ENCODE peak calls at places on chromosomes 6 and 20, in four cellular contexts. I is heart left ventricle, K is fibroblast of lung, P is body of pancreas. F is an unnamed sample.

GRCh38 chr6:26217714-26218075 is 130.5 kb downstream of the HFE start:
- DNase-seq in P (no peak), K (peak; percentile 35), I (no peak), F (no peak)

GRCh38 chr6:166766769-166767168 is 139.7 kb upstream of the RPS6KA2 start:
- DNase-seq in P (no peak), I (no peak), K (no peak), F (no peak)

GRCh38 chr6:168206681-168207274 is 112.8 kb downstream of the DACT2 start:
- DNase-seq in P (peak; percentile 20), I (peak; percentile 19), K (no peak), F (peak; percentile 33)

GRCh38 chr6:134111062-134111677 is 58.7 kb upstream of the SLC2A12 start:
- DNase-seq in I (no peak), P (peak; percentile 52), K (peak; percentile 65), F (peak; percentile 37)

GRCh38 chr20:642398-643174 is 10.4 kb downstream of the SRXN1 start:
- DNase-seq in I (peak; percentile 77), P (no peak), K (no peak), F (peak; percentile 32)

GRCh38 chr6:36430351-36430750 is 12.3 kb downstream of the PXT1 start:
- DNase-seq in K (no peak), I (no peak), P (no peak), F (no peak)

GRCh38 chr6:33966536-33966935 is 162.7 kb upstream of the MLN start:
- DNase-seq in K (no peak), P (no peak), I (peak; percentile 26), F (no peak)

GRCh38 chr6:159608961-159609673 is 83.9 kb downstream of the SOD2 start:
- DNase-seq in K (peak; percentile 39), I (no peak), P (no peak), F (peak; percentile 32)

GRCh38 chr6:150667977-150668716 is 68.5 kb downstream of the PLEKHG1 start:
- DNase-seq in P (peak; percentile 93), I (peak; percentile 84), K (peak; percentile 85), F (peak; percentile 95)

GRCh38 chr6:101777646-101778045 is 384.1 kb downstream of the GRIK2 start:
- DNase-seq in P (no peak), K (no peak), I (no peak), F (no peak)

GRCh38 chr6:45351667-45352066 is 23.5 kb downstream of the RUNX2 start:
- DNase-seq in K (no peak), P (no peak), I (no peak), F (no peak)

GRCh38 chr6:113599444-113599843 is 257.7 kb upstream of the MARCKS start:
- DNase-seq in P (no peak), K (peak; percentile 26), I (no peak), F (no peak)

GRCh38 chr6:90860822-90861601 is 274.1 kb upstream of the MAP3K7 start:
- DNase-seq in P (no peak), I (no peak), K (peak; percentile 3), F (no peak)

GRCh38 chr6:121770943-121771342 is 335.5 kb downstream of the GJA1 start:
- DNase-seq in P (no peak), K (no peak), I (no peak), F (no peak)

GRCh38 chr6:4941782-4942672 is 61.8 kb downstream of the RPP40 start:
- DNase-seq in P (peak; percentile 42), K (peak; percentile 97), I (no peak), F (no peak)

GRCh38 chr20:41140226-41141133 is 3.1 kb downstream of the PLCG1 start:
- DNase-seq in K (no peak), P (no peak), I (no peak), F (no peak)
- H3K4me3 ChIP-seq in K (no peak overlapping the region), P (no peak overlapping the region), I (peak overlapping the region; percentile 24), F (no peak overlapping the region)

GRCh38 chr20:29689411-29690225 is 1567.8 kb upstream of the DEFB115 start:
- DNase-seq in K (no peak), P (peak; percentile 62), I (peak; percentile 70), F (peak; percentile 59)
- H3K4me3 ChIP-seq in K (no peak overlapping the region), P (no peak overlapping the region), I (peak overlapping the region; percentile 36), F (no peak overlapping the region)

GRCh38 chr6:156794546-156794945 is 17.4 kb downstream of the ARID1B start:
- DNase-seq in K (no peak), P (no peak), I (no peak), F (no peak)

GRCh38 chr6:156798091-156798735 is 21.0 kb downstream of the ARID1B start:
- DNase-seq in K (no peak), I (no peak), P (no peak), F (no peak)

GRCh38 chr6:156796627-156797026 is 19.4 kb downstream of the ARID1B start:
- DNase-seq in I (no peak), K (no peak), P (no peak), F (no peak)

GRCh38 chr6:156794963-156795362 is 17.8 kb downstream of the ARID1B start:
- DNase-seq in K (no peak), P (no peak), I (no peak), F (no peak)

GRCh38 chr6:156795825-156796224 is 18.6 kb downstream of the ARID1B start:
- DNase-seq in I (no peak), P (peak; percentile 24), K (no peak), F (peak; percentile 68)
- H3K4me3 ChIP-seq in I (peak overlapping the region; percentile 48), P (no peak overlapping the region), K (no peak overlapping the region), F (peak overlapping the region; percentile 0)

GRCh38 chr20:35437599-35437998 is 429 bp downstream of the GDF5 start:
- DNase-seq in K (no peak), P (no peak), I (no peak), F (no peak)

GRCh38 chr20:35433337-35433736 is 4.7 kb downstream of the GDF5 start:
- DNase-seq in P (no peak), I (no peak), K (no peak), F (no peak)

GRCh38 chr20:35432430-35432735 is 5.6 kb downstream of the GDF5 start:
- DNase-seq in P (no peak), I (no peak), K (no peak), F (no peak)

GRCh38 chr20:35434085-35435005 is 3.7 kb downstream of the GDF5 start:
- DNase-seq in I (peak; percentile 75), P (no peak), K (peak; percentile 79), F (no peak)

DNA sequence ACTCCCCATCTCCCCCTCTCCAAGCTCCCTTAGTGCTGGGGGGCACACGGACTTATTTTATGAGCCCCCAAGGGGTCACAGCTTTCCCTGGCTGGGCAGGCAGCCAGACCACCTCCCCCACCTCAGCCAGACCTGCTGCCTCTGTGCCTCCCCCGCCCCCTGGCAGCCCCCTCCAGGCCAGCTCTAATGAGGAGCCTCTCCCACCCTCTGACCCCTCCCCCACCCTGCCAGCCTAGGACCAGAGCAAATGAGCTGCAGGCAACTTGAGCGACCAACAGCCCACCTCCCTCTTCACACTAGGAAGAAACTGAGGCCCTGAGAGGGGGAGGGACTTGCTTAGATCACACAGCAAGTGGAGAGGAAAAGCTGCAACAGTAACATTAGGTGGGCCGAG is 1.9 kb downstream of the GDF5 start:
- DNase-seq in I (no peak), K (no peak), P (no peak), F (no peak)
- H3K4me3 ChIP-seq in I (no peak overlapping the region), K (peak overlapping the region; percentile 2), P (no peak overlapping the region), F (no peak overlapping the region)

GRCh38 chr20:31868853-31869672 is 1.3 kb downstream of the DUSP15 start:
- DNase-seq in P (no peak), K (no peak), I (no peak), F (no peak)
- H3K4me3 ChIP-seq in P (no peak overlapping the region), K (no peak overlapping the region), I (peak overlapping the region; percentile 86), F (peak overlapping the region; percentile 81)

DNA sequence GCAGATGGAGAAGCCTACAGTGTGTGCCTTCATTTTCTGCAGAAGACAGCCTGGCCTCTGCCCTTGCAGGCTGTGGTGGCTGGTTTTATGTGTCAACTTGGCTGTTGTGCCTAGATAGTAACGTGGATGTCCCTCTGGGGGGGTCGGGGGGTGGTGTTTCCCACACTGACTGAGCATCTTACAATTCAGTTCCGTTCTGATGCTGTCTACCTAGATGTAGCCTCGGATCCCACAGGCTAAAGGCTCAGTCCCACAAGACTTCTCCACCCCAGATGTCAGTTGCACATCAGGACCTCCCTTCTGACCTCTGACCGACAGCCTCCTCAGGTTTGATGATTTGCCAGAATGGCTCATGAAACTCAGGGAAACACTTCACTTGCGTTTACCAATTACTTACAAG is 4.3 kb downstream of the PYGB start:
- DNase-seq in K (no peak), I (no peak), P (no peak), F (peak; percentile 12)
- H3K4me3 ChIP-seq in K (no peak overlapping the region), I (peak overlapping the region; percentile 92), P (no peak overlapping the region), F (no peak overlapping the region)

GRCh38 chr6:83429857-83430605 is 820 bp downstream of the ME1 start:
- DNase-seq in I (no peak), K (peak; percentile 46), P (peak; percentile 20), F (peak; percentile 70)

GRCh38 chr6:83432626-83433025 is 1.8 kb upstream of the ME1 start:
- DNase-seq in P (no peak), K (peak; percentile 20), I (no peak), F (no peak)

GRCh38 chr6:83430606-83431544 is at the start of gene ME1:
- DNase-seq in I (peak; percentile 90), P (peak; percentile 82), K (peak; percentile 81), F (peak; percentile 90)

GRCh38 chr6:83431545-83432165 is 804 bp upstream of the ME1 start:
- DNase-seq in K (no peak), I (no peak), P (peak; percentile 31), F (peak; percentile 41)

GRCh38 chr6:83429269-83429668 is 1.6 kb downstream of the ME1 start:
- DNase-seq in P (no peak), K (no peak), I (no peak), F (no peak)
- H3K4me3 ChIP-seq in P (no peak overlapping the region), K (peak overlapping the region; percentile 45), I (no peak overlapping the region), F (no peak overlapping the region)

DNA sequence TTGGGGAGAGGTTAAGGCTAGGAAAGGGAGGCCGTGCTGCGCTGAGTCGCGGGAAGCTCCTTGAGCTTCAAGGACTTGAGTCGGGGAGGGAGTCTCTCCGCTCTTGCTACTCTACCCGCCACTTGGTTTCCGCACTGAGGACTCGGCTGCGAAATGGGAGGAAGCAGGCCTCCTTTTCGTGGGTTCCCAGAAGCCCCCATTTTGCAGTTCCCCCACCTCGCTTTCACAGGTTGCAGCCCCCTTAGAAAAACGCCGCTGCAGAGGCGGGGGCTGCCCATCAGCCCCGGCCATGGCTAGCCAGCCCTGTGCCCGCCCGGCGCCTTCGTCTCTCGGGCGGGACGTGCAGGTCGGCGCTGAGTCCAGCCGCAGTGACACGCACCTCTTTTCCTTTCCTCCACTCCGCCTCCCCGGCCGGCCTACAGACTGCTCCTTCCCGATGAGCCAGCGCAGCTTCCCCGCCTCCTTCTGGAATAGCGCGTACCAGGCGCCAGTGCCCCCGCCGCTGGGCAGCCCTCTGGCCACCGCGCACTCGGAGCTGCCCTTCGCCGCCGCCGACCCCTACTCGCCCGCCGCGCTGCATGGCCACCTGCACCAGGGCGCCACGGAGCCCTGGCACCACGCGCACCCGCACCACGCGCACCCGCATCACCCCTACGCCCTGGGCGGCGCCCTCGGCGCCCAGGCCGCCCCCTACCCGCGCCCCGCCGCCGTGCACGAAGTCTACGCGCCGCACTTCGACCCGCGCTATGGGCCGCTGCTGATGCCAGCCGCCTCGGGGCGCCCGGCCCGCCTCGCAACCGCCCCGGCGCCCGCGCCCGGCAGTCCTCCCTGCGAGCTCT is 5.0 kb downstream of the VGLL2 start:
- DNase-seq in I (no peak), P (no peak), K (no peak), F (peak; percentile 35)
- H3K4me3 ChIP-seq in I (peak overlapping the region; percentile 30), P (no peak overlapping the region), K (no peak overlapping the region), F (peak overlapping the region; percentile 15)

F was measured in testis.